ENCODE peak calls at places on chromosomes 13 and 19, in six cellular contexts. G, E, X, K, D and T are unnamed samples.
A peak's percentile ranks its signal among the peaks of the same experiment; 100 is the strongest.

GRCh38 chr19:7326105-7326877 is 22.4 kb upstream of the ARHGEF18 start:
- DNase-seq in G (peak; percentile 19), E (peak; percentile 33), X (no peak), K (no peak), D (no peak), T (no peak)

GRCh38 chr13:100209857-100210580 is 121.1 kb downstream of the PCCA start:
- DNase-seq in G (no peak), E (no peak), X (peak; percentile 85), K (no peak), D (no peak), T (peak; percentile 84)

GRCh38 chr19:33686246-33686645 is 64.5 kb downstream of the CHST8 start:
- DNase-seq in G (peak; percentile 18), E (no peak), X (no peak), K (no peak), D (no peak), T (no peak)

GRCh38 chr19:8455018-8455417 is 10.2 kb downstream of the HNRNPM start:
- DNase-seq in G (no peak), E (no peak), X (no peak), K (no peak), D (no peak), T (no peak)

GRCh38 chr13:36891752-36892151 is 28.3 kb downstream of the SMAD9 start:
- DNase-seq in G (no peak), E (no peak), X (no peak), K (no peak), D (no peak), T (no peak)

GRCh38 chr13:66537417-66537816 is 692.7 kb downstream of the PCDH9 start:
- DNase-seq in G (no peak), E (no peak), X (no peak), K (no peak), D (no peak), T (no peak)

GRCh38 chr19:46520616-46521015 is 24.9 kb upstream of the PNMA8B start:
- DNase-seq in G (no peak), E (no peak), X (no peak), K (no peak), D (no peak), T (no peak)

GRCh38 chr13:80389073-80390038 is 48.4 kb upstream of the SPRY2 start:
- DNase-seq in G (no peak), E (no peak), X (no peak), K (no peak), D (no peak), T (no peak)

GRCh38 chr13:59360916-59361315 is 802.8 kb downstream of the DIAPH3 start:
- DNase-seq in G (no peak), E (no peak), X (no peak), K (no peak), D (no peak), T (no peak)

GRCh38 chr13:113643593-113643992 is 14.4 kb downstream of the ATP4B start:
- DNase-seq in G (no peak), E (no peak), X (peak; percentile 90), K (no peak), D (no peak), T (no peak)

GRCh38 chr13:103833453-103833852 is 767.2 kb upstream of the SLC10A2 start:
- DNase-seq in G (no peak), E (no peak), X (no peak), K (no peak), D (no peak), T (no peak)

GRCh38 chr19:56964526-56964925 is 124.0 kb upstream of the PEG3 start:
- DNase-seq in G (no peak), E (no peak), X (no peak), K (no peak), D (no peak), T (no peak)

GRCh38 chr19:55368701-55369563 is 1.3 kb downstream of the IL11 start:
- DNase-seq in G (no peak), E (peak; percentile 63), X (peak; percentile 34), K (no peak), D (peak; percentile 51), T (peak; percentile 23)

GRCh38 chr19:29663861-29664752 is 1.2 kb upstream of the PLEKHF1 start:
- DNase-seq in G (peak; percentile 62), E (no peak), X (peak; percentile 46), K (no peak), D (no peak), T (no peak)

GRCh38 chr19:15025237-15025636 is 24.0 kb upstream of the CASP14 start:
- DNase-seq in G (no peak), E (no peak), X (no peak), K (no peak), D (no peak), T (no peak)

GRCh38 chr13:96958286-96958891 is 35.9 kb downstream of the OXGR1 start:
- DNase-seq in G (no peak), E (no peak), X (peak; percentile 1), K (no peak), D (no peak), T (peak; percentile 44)